ENCODE peak calls at places on chromosomes 4 and X, in ten cellular contexts. F is MM.1S, Z is lung, M is bronchial epithelial cell, X is GM10248, S is mucosa of descending colon, B is tibial artery, C is nephron progenitor cell, D is B cell, V is fibroblast of lung. Q is an unnamed sample.

GRCh38 chr4:55849724-55850123 is 3.7 kb upstream of the EXOC1 start:
- DNase-seq in F (no peak), Z (no peak), M (no peak), X (no peak), S (no peak), B (no peak), C (no peak), D (no peak), V (no peak), Q (no peak)

GRCh38 chr4:113411496-113411938 is 350.0 kb downstream of the CAMK2D start:
- DNase-seq in F (no peak), Z (peak), M (peak), X (no peak), S (peak), B (peak), C (no peak), D (no peak), V (peak), Q (no peak)

GRCh38 chr4:31021008-31021407 is 300.8 kb downstream of the PCDH7 start:
- DNase-seq in F (no peak), Z (no peak), M (no peak), X (no peak), S (no peak), B (no peak), C (no peak), D (no peak), V (no peak), Q (no peak)

GRCh38 chrX:48910926-48911406 is 480 bp downstream of the SLC35A2 start:
- DNase-seq in F (no peak), Z (no peak), M (no peak), X (no peak), S (no peak), B (no peak), C (no peak), D (no peak), V (peak), Q (no peak)

GRCh38 chr4:5708171-5708828 is at the start of gene EVC2:
- DNase-seq in F (peak), Z (peak), M (peak), X (no peak), S (peak), B (peak), C (peak), D (peak), V (peak), Q (peak)

GRCh38 chr4:83701041-83701440 is 165.1 kb downstream of the GPAT3 start:
- DNase-seq in F (no peak), Z (no peak), M (no peak), X (no peak), S (no peak), B (no peak), C (no peak), D (no peak), V (no peak), Q (no peak)

GRCh38 chr4:184262901-184263300 is 45.2 kb upstream of the ENPP6 start:
- DNase-seq in F (no peak), Z (no peak), M (peak), X (no peak), S (no peak), B (no peak), C (no peak), D (no peak), V (peak), Q (no peak)

GRCh38 chrX:74779175-74779574 is 146.1 kb downstream of the NEXMIF start:
- DNase-seq in F (no peak), Z (no peak), M (no peak), X (peak), S (no peak), B (no peak), C (no peak), D (no peak), V (no peak), Q (no peak)

GRCh38 chrX:9855536-9856320 is 69.5 kb downstream of the SHROOM2 start:
- DNase-seq in F (no peak), Z (no peak), M (no peak), X (no peak), S (no peak), B (no peak), C (no peak), D (no peak), V (no peak), Q (no peak)

GRCh38 chrX:29044802-29045201 is 457.6 kb downstream of the IL1RAPL1 start:
- DNase-seq in F (no peak), Z (no peak), M (no peak), X (no peak), S (no peak), B (no peak), C (no peak), D (no peak), V (peak), Q (no peak)

DNA sequence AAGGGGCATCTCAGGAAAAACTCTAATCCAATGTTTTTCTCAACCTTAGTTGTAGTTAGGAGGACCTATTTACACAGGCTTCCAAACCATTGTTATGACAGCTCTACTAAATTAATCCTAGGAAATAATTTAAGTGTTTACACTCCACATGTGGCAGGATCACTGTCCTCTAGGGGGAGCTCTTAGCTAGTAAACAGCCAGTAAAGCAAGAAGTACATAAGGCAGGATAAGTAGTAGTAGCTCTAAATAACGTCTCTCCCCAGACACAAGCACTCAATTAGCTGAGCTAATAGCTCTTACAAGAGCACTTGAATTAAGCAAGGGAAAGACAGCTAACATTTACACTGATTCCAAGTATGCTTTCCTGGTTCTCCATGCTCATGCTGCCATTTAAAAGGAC is 37.3 kb downstream of the NUDT11 start:
- DNase-seq in F (peak), Z (no peak), M (peak), X (no peak), S (peak), B (no peak), C (no peak), D (peak), V (peak), Q (peak)
- TF ChIP-seq CTCF in F (peak), Z (no peak), M (peak), X (peak), S (no peak), B (no peak), C (no peak), D (peak), V (peak), Q (peak)

GRCh38 chr4:125736057-125736456 is 421.3 kb downstream of the FAT4 start:
- DNase-seq in F (no peak), Z (no peak), M (peak), X (no peak), S (no peak), B (no peak), C (no peak), D (no peak), V (peak), Q (peak)
- TF ChIP-seq CTCF in F (no peak), Z (no peak), M (no peak), X (no peak), S (no peak), B (no peak), C (no peak), D (no peak), V (peak), Q (no peak)

DNA sequence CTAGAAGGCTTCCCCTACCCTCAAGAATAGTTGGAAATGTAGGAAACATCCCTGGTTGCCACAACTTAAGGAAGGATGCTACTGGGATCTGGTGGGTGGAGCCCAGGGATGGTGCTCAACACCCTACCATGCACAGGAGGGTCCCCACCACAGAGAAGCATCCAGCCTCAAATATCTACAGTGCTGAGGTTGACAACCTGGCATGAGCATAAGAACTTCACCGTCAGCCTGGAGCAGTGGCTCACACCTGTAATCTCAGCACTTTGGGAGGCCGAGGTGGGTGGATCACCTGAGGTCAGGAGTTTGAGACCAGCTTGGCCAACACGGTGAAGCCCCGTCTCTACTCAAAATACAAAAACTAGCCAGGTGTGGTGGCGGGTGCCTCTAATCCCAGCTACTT is 24.0 kb upstream of the ASMTL start:
- DNase-seq in F (no peak), Z (no peak), M (no peak), X (no peak), S (no peak), B (no peak), C (no peak), D (no peak), V (no peak), Q (no peak)
- TF ChIP-seq CTCF in F (no peak), Z (no peak), M (no peak), X (no peak), S (no peak), B (no peak), C (no peak), D (no peak), V (no peak), Q (no peak)

DNA sequence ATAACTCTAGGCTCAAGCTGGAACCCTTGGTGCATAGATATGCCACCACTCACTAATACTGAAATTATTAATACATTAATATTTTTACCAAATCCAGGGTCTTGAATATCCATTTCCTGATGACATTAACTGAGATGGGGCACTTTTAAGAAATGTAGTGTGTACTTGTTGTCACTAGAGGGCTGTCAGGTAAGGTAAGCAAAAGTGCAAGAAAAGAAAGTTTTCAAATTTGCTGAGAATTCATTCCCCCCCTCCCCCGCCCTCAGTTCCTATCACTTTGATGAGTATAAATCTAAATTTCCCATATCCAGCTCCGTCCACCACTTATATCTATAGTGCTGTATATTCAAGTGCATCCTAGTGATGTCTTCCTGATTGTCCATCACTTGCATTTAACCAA is 20.5 kb upstream of the WDR44 start:
- DNase-seq in F (peak), Z (no peak), M (peak), X (peak), S (no peak), B (no peak), C (no peak), D (peak), V (no peak), Q (no peak)
- TF ChIP-seq CTCF in F (peak), Z (no peak), M (peak), X (peak), S (no peak), B (peak), C (peak), D (peak), V (no peak), Q (no peak)

DNA sequence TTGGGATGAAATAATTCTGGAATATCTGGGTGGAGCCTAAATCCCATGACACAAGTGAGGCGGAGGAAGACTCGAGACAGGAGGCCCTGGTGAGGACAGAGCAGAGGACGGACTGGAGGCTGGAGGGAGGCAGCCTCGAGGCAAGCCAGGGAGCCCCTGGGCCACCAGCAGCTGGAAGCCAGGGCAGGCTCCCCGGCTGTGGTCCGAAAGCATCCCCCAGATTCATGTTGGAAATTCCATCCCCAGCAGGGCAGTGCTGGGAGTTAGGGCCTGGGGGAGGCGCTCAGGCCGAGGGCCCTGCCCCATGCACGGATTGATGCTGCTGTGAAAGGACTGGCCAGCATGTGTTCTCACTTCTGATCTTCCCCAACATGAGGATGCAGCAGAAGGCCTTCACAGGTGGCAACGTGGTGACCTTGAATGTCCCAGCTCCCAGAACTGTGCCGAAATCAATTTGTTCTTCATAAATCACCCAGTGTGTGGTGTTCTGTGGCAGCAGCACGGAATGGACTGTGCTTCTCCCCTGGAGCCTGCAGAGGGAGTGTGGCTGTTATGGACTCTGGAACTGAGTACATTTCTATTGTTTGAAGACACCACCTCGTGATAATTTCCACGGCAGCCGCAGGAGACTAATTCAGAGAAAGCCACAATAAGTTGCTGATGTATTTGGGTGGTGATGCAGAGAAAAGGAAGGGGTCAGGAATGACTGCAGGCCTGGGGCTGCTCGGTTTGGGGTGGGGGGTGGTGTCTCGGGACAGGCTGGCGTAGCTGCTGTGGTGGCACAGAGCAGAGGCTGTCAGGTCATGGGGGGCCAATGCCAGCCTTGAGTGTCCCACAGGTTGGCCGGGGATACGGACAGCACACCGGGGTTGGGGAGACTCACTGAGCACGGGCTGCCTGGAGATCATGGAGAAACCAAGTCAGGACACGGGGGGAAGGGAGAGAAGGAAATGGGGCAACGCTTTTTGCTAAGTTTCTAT is 56.9 kb downstream of the PCGF3 start:
- DNase-seq in F (no peak), Z (no peak), M (no peak), X (no peak), S (no peak), B (no peak), C (no peak), D (no peak), V (peak), Q (no peak)
- TF ChIP-seq CTCF in F (no peak), Z (no peak), M (peak), X (no peak), S (no peak), B (no peak), C (no peak), D (no peak), V (no peak), Q (no peak)

DNA sequence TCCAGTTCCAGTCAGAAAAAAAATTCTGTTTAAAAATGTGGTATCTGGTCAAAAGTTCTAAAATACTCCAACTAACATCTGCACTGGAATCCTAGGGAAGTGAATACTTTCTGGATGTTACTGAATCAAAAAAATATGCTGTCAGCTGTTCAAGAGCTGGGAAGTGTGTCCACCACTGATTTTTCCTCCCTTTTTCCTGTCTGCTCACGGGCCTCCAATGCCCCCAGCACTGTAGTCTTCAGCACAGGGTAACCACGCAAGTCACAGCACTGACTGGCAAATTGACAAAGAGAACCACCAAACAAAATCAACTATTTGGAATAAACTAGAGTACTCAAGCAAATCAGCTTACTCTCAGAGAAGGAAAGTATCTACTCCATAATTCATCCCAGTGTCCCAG is 9.9 kb downstream of the VEGFC start:
- DNase-seq in F (no peak), Z (no peak), M (no peak), X (no peak), S (no peak), B (no peak), C (no peak), D (no peak), V (peak), Q (no peak)
- TF ChIP-seq CTCF in F (no peak), Z (no peak), M (no peak), X (no peak), S (no peak), B (no peak), C (no peak), D (no peak), V (no peak), Q (no peak)

DNA sequence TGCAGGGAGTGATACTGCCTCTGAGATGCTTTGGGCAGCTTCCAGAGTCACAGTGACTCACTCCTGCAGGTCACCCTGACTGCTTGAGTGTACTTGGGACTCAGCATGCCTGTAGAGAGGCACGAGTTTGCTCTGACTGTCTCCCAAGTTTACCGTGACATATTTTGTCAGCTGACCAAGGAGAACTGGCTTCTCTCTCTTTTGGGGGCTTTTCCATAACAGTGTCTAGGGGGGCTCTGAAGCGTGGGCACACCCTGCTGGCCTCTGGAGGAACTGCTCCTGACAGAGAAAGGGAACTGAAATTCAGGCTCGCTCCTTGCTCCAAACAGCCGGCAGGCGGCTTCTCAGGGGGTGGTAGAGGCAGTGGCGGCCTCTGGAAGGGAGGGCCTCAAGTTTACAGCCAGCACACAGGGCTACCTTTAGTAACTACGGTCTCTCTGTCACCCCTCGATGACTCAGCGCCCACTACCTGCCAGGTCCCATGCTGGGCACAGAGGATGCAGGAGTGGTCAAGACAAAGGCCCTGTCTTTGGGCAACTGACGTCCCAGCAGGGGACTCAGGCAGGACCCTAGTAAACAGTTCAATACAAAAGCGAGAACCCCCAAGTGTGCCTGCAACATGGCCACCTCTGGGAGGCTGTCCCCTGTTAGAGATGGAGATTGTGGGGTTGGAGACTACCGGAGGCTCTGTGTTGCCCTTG is 17.8 kb downstream of the ZNF185 start:
- DNase-seq in F (peak), Z (no peak), M (peak), X (peak), S (no peak), B (no peak), C (peak), D (peak), V (peak), Q (peak)
- TF ChIP-seq CTCF in F (peak), Z (peak), M (peak), X (peak), S (no peak), B (peak), C (peak), D (peak), V (peak), Q (peak)

GRCh38 chrX:85905851-85906250 is 141.5 kb downstream of the CHM start:
- DNase-seq in F (no peak), Z (no peak), M (no peak), X (no peak), S (no peak), B (no peak), C (no peak), D (no peak), V (no peak), Q (no peak)

GRCh38 chrX:85906399-85906798 is 141.0 kb downstream of the CHM start:
- DNase-seq in F (no peak), Z (no peak), M (no peak), X (no peak), S (no peak), B (no peak), C (no peak), D (no peak), V (no peak), Q (no peak)

GRCh38 chrX:85907316-85907715 is 140.0 kb downstream of the CHM start:
- DNase-seq in F (no peak), Z (no peak), M (no peak), X (no peak), S (no peak), B (no peak), C (no peak), D (no peak), V (no peak), Q (no peak)

GRCh38 chrX:85903692-85904471 is 143.5 kb downstream of the CHM start:
- DNase-seq in F (no peak), Z (no peak), M (peak), X (no peak), S (no peak), B (no peak), C (no peak), D (no peak), V (peak), Q (no peak)
- TF ChIP-seq CTCF in F (no peak), Z (no peak), M (no peak), X (no peak), S (no peak), B (no peak), C (no peak), D (no peak), V (no peak), Q (no peak)

GRCh38 chr4:106698621-106699195 is 330.1 kb upstream of the GIMD1 start:
- DNase-seq in F (no peak), Z (no peak), M (no peak), X (no peak), S (no peak), B (no peak), C (no peak), D (no peak), V (no peak), Q (no peak)
- TF ChIP-seq CTCF in F (no peak), Z (no peak), M (no peak), X (no peak), S (no peak), B (no peak), C (no peak), D (no peak), V (no peak), Q (no peak)

Q was measured in endothelial cell.